ENCODE peak calls at places on chromosomes 12 and 14, in four cellular contexts. W, S, E and Z are unnamed samples.

GRCh38 chr12:85575115-85576096 is 260.8 kb downstream of the RASSF9 start:
- DNase-seq in W (no peak), S (no peak), E (peak; percentile 73), Z (peak; percentile 44)

GRCh38 chr12:65203376-65203775 is 34.0 kb downstream of the LEMD3 start:
- DNase-seq in S (no peak), W (no peak), E (no peak), Z (no peak)

GRCh38 chr12:46693518-46693917 is 132.3 kb downstream of the SLC38A4 start:
- DNase-seq in E (no peak), W (no peak), S (no peak), Z (no peak)

GRCh38 chr12:50747817-50748216 is 16.1 kb upstream of the ATF1 start:
- DNase-seq in W (no peak), E (no peak), S (peak; percentile 7), Z (no peak)

GRCh38 chr12:92955997-92956663 is 27.0 kb upstream of the EEA1 start:
- DNase-seq in E (no peak), S (no peak), W (no peak), Z (no peak)

GRCh38 chr12:132955094-132955932 is 793 bp downstream of the ZNF605 start:
- DNase-seq in E (peak; percentile 82), S (no peak), W (no peak), Z (peak; percentile 52)

GRCh38 chr12:107519906-107520859 is 165.4 kb upstream of the PWP1 start:
- DNase-seq in E (peak; percentile 85), W (no peak), S (peak; percentile 62), Z (no peak)

GRCh38 chr12:2958432-2959193 is 584 bp upstream of the TEAD4 start:
- DNase-seq in S (no peak), E (no peak), W (no peak), Z (peak; percentile 53)

GRCh38 chr14:68694516-68695235 is 98.2 kb downstream of the ZFP36L1 start:
- DNase-seq in E (peak; percentile 70), S (peak; percentile 81), W (no peak), Z (no peak)

GRCh38 chr14:36805116-36805515 is 143.5 kb downstream of the PAX9 start:
- DNase-seq in S (no peak), W (no peak), E (no peak), Z (no peak)

GRCh38 chr12:115852054-115852453 is 425.4 kb downstream of the MED13L start:
- DNase-seq in S (no peak), W (no peak), E (no peak), Z (no peak)

GRCh38 chr14:72743626-72744025 is 150.3 kb downstream of the DPF3 start:
- DNase-seq in S (peak; percentile 26), W (no peak), E (no peak), Z (no peak)

GRCh38 chr14:72747652-72748051 is 146.2 kb downstream of the DPF3 start:
- DNase-seq in S (peak; percentile 6), E (no peak), W (no peak), Z (no peak)

GRCh38 chr14:72745546-72745945 is 148.4 kb downstream of the DPF3 start:
- DNase-seq in W (no peak), S (no peak), E (no peak), Z (no peak)

GRCh38 chr14:72744416-72745120 is 149.3 kb downstream of the DPF3 start:
- DNase-seq in S (peak; percentile 72), W (no peak), E (no peak), Z (no peak)

GRCh38 chr14:72745991-72746980 is 147.6 kb downstream of the DPF3 start:
- DNase-seq in E (no peak), S (peak; percentile 74), W (no peak), Z (no peak)
- TF ChIP-seq CTCF in E (no peak), S (no peak), W (peak; percentile 25), Z (no peak)

DNA sequence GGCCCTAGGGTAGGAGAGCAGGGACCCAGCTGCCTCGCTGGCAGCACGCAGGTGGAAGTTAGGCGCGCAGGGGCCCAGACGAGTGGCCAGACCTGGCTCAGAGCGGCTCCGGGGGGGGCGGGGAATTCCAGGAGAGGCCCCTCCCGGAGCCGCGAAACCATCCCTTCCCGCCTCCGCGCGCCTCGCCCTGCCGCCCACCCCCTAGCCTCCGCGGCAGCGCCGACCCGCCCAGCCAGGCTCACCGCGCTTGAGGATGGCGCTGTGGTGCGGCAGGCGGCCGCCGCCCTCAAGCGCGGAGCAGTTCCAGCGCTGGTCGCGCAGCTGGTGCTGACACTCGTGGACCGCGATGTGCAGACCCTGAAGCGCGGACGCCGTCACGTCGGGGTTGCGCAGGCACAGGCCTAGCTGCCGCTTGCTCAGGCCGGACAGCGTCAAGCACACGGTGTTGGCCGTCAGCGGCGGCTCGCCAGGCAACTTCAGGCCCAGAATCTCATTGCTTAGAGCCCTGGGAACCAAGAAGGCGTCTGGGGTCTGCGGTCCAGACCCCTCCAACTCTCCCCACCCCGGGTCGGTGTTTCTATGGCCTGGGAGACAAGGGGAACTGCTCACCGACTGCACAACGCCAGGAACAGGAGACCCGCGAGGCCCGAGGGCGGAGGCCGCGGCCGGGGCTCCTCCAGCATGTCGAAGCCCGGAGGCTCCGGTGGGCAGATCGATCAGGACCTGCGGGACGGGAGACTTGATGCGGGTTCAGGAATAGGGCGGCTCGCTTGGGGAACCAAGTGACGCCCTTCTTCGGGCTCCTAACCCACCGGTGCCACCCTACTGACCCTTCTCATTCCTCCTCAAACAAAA is 1.5 kb downstream of the WNT10B start:
- DNase-seq in E (no peak), S (no peak), W (no peak), Z (peak; percentile 66)
- TF ChIP-seq CTCF in E (no peak), S (no peak), W (no peak), Z (peak; percentile 29)

DNA sequence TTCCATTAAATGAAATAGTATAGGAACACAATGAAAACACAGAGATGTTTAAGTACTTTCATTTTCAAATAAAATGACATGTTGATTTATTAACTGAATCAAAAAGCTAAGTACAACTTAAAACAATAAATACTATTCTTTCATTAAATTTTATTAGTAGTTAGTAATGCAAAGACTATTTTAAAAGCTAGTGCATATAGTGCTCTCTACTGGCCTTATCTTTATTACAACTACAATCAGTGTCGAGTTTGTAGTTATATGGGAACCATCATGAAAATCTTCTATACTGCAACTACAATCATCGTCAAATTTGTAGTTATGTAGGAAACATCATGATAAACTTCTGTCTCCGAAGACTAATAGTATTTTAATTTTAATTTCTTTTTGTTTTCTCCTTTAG is 8.9 kb upstream of the LIN7A start:
- DNase-seq in E (no peak), W (no peak), S (no peak), Z (no peak)
- TF ChIP-seq CTCF in E (no peak), W (no peak), S (no peak), Z (peak; percentile 18)

DNA sequence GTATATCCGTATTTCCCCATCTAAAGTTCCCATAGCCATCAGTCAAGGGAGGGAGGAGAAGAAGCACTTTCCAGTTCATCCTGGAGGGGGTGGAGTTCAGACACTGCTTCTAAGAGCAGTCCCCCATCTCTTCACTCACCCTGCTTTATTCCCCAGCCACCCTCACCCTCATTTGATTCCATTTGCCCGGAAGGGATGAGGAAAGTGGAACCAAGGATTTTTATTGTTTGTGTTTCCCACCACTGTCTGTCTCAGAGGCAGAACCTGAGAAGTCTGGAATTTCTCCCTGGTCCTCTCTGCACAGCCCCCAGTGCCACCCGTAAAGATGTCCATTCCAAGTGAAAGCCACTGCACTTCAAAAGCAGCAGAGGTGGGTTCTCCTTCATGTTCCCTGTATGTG is 134.2 kb upstream of the HIF1A start:
- DNase-seq in S (no peak), W (no peak), E (no peak), Z (no peak)
- TF ChIP-seq CTCF in S (no peak), W (no peak), E (no peak), Z (no peak)

GRCh38 chr12:6370994-6371754 is 4.2 kb downstream of the SCNN1A start:
- DNase-seq in W (no peak), E (peak; percentile 65), S (no peak), Z (no peak)
- TF ChIP-seq CTCF in W (no peak), E (peak; percentile 6), S (no peak), Z (no peak)

DNA sequence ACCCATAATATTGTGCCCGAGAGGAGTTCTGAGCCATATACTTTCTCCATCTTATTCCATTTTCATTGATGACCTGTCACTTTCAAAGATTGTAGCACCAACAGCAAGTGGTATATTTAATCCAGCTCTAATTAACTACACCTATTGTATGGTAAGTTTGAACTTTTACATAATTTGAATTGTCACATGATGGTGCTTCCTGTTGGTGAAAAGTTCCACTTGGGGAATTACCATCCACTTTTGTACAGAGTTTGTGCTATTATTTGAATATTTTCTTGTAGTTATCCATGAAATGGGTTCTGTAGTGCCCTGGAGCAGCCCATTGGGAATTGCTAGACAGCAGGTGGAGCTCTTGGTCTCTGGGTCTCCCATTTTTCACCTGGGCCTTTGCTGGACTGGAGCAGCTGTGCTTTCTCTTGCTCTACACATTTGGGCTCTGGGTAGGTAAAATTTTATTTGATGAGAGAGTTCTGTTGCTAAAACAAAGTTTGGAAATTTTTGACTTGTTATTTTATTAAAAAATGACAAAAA is 3.0 kb downstream of the SMCO3 start:
- DNase-seq in S (no peak), E (no peak), W (no peak), Z (no peak)
- TF ChIP-seq CTCF in S (no peak), E (no peak), W (no peak), Z (peak; percentile 21)